ENCODE peak calls at places on chromosomes 5 and 9, in six cellular contexts. B, K, O, A, P and C are unnamed samples.

GRCh38 chr5:106454651-106455415 is 1215.9 kb downstream of the EFNA5 start:
- DNase-seq in O (peak; percentile 89), P (peak; percentile 2), K (no peak), A (no peak), B (peak; percentile 66), C (no peak)

GRCh38 chr5:172339264-172340180 is 56.0 kb upstream of the UBTD2 start:
- DNase-seq in K (no peak), O (no peak), P (no peak), A (no peak), B (no peak), C (no peak)

GRCh38 chr9:135096408-135096885 is 9.0 kb downstream of the OLFM1 start:
- DNase-seq in O (no peak), A (no peak), P (peak; percentile 68), K (no peak), B (no peak), C (no peak)

GRCh38 chr5:124883686-124884085 is 137.2 kb upstream of the ZNF608 start:
- DNase-seq in K (no peak), A (no peak), P (no peak), B (no peak), O (peak; percentile 32), C (no peak)

GRCh38 chr9:103867886-103868285 is 226.2 kb upstream of the SMC2 start:
- DNase-seq in K (no peak), P (no peak), A (no peak), B (no peak), O (no peak), C (no peak)

GRCh38 chr5:19369048-19369447 is 619.0 kb downstream of the CDH18 start:
- DNase-seq in O (no peak), P (no peak), B (no peak), K (no peak), A (no peak), C (no peak)

GRCh38 chr5:157072508-157072907 is 13.6 kb upstream of the HAVCR1 start:
- DNase-seq in B (no peak), O (peak; percentile 64), P (no peak), A (no peak), K (no peak), C (no peak)

GRCh38 chr9:136051568-136052432 is 43.3 kb downstream of the NACC2 start:
- DNase-seq in A (peak; percentile 52), K (no peak), O (peak; percentile 88), P (peak; percentile 76), B (peak; percentile 52), C (peak; percentile 66)

GRCh38 chr9:98222885-98223640 is 30.6 kb upstream of the CORO2A start:
- DNase-seq in P (no peak), A (no peak), O (peak; percentile 85), B (no peak), K (no peak), C (no peak)

GRCh38 chr5:40616791-40617190 is 62.9 kb upstream of the PTGER4 start:
- DNase-seq in K (no peak), P (no peak), B (no peak), O (no peak), A (no peak), C (no peak)

GRCh38 chr9:76453785-76454184 is 5.2 kb upstream of the GCNT1 start:
- DNase-seq in K (no peak), A (no peak), P (no peak), O (no peak), B (no peak), C (no peak)

GRCh38 chr5:72611111-72611724 is 104.0 kb upstream of the ZNF366 start:
- DNase-seq in P (peak; percentile 66), K (peak; percentile 21), O (peak; percentile 69), A (peak; percentile 72), B (peak; percentile 89), C (peak; percentile 83)

GRCh38 chr5:65776707-65777141 is 54.7 kb downstream of the NLN start:
- DNase-seq in P (no peak), B (no peak), K (no peak), O (no peak), A (no peak), C (no peak)

GRCh38 chr5:175718401-175719108 is 60.7 kb downstream of the HRH2 start:
- DNase-seq in B (peak; percentile 68), P (no peak), K (peak; percentile 62), O (peak; percentile 57), A (peak; percentile 65), C (no peak)

GRCh38 chr5:179878222-179879002 is 19.8 kb upstream of the MRNIP start:
- DNase-seq in O (no peak), A (no peak), B (no peak), K (no peak), P (no peak), C (no peak)

GRCh38 chr5:133859073-133859472 is 109.4 kb downstream of the C5orf15 start:
- DNase-seq in A (no peak), K (no peak), B (no peak), O (no peak), P (no peak), C (no peak)

DNA sequence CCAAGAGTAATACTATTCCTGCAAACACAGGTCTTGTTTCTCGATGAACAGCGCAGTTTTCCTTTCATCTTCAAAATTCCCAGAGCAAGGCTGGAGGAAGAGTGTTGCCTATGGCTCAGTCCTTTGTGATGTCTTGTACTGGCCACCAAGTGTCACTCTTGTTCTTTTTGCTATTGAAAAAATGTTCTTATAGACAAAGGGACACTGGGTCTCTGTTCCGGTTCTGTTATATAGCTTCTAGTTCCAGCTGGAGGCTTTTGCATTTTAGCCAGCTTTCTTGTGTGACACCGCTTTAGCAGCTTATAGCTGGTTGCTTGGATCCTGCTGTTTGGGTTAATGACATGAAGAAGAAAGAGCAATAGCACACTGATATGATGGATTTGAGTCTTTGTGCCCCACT is 343.7 kb upstream of the KCNN2 start:
- DNase-seq in B (peak; percentile 45), P (no peak), A (no peak), O (no peak), K (no peak), C (no peak)
- TF ChIP-seq CTCF in B (no peak), P (peak; percentile 26), A (peak; percentile 15), O (peak; percentile 41), K (no peak), C (peak; percentile 61)

GRCh38 chr9:28004900-28005299 is 431.6 kb upstream of the C9orf72 start:
- DNase-seq in P (no peak), A (no peak), K (no peak), O (no peak), B (no peak), C (no peak)
- H3K27ac ChIP-seq in P (peak overlapping the region; percentile 99), A (no peak overlapping the region), K (no peak overlapping the region), O (no peak overlapping the region), B (no peak overlapping the region), C (no peak overlapping the region)

DNA sequence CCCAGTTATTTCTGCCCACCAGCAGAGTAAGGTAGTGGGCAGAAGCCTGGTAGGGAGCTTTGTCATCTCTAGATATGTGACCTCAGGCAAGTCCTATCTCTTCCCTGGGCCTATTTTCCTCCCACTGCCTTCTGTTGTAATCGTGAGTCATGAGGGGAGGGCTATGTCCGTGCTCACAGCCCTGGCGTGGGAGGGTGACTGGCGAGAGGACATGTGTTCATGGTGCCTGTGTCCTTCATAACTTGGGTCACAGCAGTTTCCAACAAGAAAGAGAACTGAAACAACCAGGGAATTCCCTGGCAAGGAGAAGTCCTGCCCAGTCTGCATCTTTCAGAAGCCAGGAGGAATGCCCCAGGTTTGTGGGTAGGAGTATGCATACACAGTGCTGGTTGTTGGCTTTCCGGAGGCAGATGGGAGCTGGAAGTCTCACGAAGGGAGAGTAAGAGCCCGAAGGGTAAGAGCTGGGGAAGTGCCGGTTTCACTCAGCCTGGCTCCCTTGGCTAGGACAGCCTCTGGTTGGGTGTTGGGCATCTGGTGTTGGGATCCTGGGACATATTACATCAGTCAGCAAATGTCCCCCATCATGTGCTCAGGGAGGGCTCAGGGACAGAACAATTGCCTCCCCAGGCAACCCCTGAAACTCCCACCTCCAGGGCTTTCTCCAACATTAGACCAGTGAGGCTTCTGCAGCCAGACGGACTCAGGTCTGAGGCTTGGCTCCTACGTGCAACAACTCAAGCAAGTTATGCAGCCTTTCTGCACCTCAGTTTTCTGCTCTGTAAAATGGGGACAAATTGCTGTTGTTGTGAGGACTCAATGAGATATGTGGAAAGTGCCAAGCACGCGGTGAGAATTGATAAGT is 4.3 kb upstream of the TIFAB start:
- DNase-seq in K (no peak), A (no peak), O (peak; percentile 26), P (no peak), B (no peak), C (peak; percentile 73)
- TF ChIP-seq CTCF in K (no peak), A (no peak), O (no peak), P (no peak), B (no peak), C (no peak)

GRCh38 chr9:16422114-16422513 is 448.4 kb downstream of the BNC2 start:
- DNase-seq in A (no peak), B (peak; percentile 7), P (peak; percentile 60), K (no peak), O (no peak), C (no peak)
- H3K27ac ChIP-seq in A (no peak overlapping the region), B (no peak overlapping the region), P (peak overlapping the region; percentile 81), K (no peak overlapping the region), O (no peak overlapping the region), C (no peak overlapping the region)

GRCh38 chr5:93741136-93741811 is at the start of gene POU5F2:
- DNase-seq in O (no peak), A (no peak), K (no peak), B (no peak), P (peak; percentile 18), C (no peak)
- TF ChIP-seq CTCF in O (no peak), A (no peak), K (no peak), B (no peak), P (peak; percentile 10), C (no peak)

GRCh38 chr5:107474361-107474723 is 196.4 kb downstream of the EFNA5 start:
- DNase-seq in K (no peak), P (no peak), B (no peak), O (no peak), A (no peak), C (no peak)
- H3K27ac ChIP-seq in K (no peak overlapping the region), P (no peak overlapping the region), B (no peak overlapping the region), O (peak overlapping the region; percentile 90), A (no peak overlapping the region), C (peak overlapping the region; percentile 67)

DNA sequence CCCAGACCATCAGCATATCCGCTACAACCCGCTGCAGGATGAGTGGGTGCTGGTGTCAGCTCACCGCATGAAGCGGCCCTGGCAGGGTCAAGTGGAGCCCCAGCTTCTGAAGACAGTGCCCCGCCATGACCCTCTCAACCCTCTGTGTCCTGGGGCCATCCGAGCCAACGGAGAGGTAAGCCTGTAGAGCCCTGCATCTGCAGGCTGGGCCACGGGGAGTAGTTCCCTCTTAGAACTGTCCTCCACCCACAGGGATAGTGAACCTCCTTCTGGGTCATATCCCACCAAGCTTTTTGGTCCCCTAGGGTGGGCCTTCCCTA is 569 bp downstream of the GALT start:
- DNase-seq in K (no peak), O (no peak), P (no peak), B (no peak), A (no peak), C (no peak)
- TF ChIP-seq CTCF in K (no peak), O (no peak), P (no peak), B (no peak), A (no peak), C (no peak)